ENCODE peak calls at places on chromosomes 5 and 9, in five cellular contexts. A is GM19239; F is NCI-H345; B is ureter; N is activated CD4-positive, alpha-beta T cell treated with anti-CD3 and anti-CD28 coated beads for 48 hours. Z is an unnamed sample.
A peak's percentile ranks its signal among the peaks of the same experiment; 100 is the strongest.

GRCh38 chr9:96086936-96087582 is 211.6 kb downstream of the ERCC6L2 start:
- DNase-seq in A (no peak), B (no peak), N (no peak), F (no peak), Z (no peak)

GRCh38 chr9:117473293-117473692 is 58.4 kb upstream of the ASTN2 start:
- DNase-seq in A (no peak), N (no peak), B (no peak), F (no peak), Z (no peak)

GRCh38 chr9:113620377-113621161 is 157.0 kb downstream of the RGS3 start:
- DNase-seq in F (peak; percentile 26), N (peak; percentile 74), B (peak; percentile 86), A (no peak), Z (peak; percentile 55)

GRCh38 chr5:155616779-155617392 is 603.3 kb downstream of the KIF4B start:
- DNase-seq in B (no peak), N (peak; percentile 68), A (peak; percentile 29), F (peak; percentile 10), Z (no peak)

GRCh38 chr5:6551955-6552313 is 80.9 kb downstream of the NSUN2 start:
- DNase-seq in N (no peak), B (no peak), F (no peak), A (no peak), Z (no peak)

GRCh38 chr5:111349429-111349828 is 125.2 kb downstream of the CAMK4 start:
- DNase-seq in N (no peak), B (no peak), A (no peak), F (no peak), Z (no peak)

GRCh38 chr5:142618125-142618524 is 67.8 kb downstream of the FGF1 start:
- DNase-seq in N (peak; percentile 68), B (no peak), F (no peak), A (no peak), Z (no peak)

GRCh38 chr5:140327589-140327988 is 18.8 kb downstream of the HBEGF start:
- DNase-seq in B (no peak), N (no peak), F (peak; percentile 14), A (no peak), Z (no peak)

GRCh38 chr9:12539602-12540001 is 153.6 kb upstream of the TYRP1 start:
- DNase-seq in N (no peak), B (no peak), F (no peak), A (no peak), Z (no peak)

GRCh38 chr5:142819292-142819691 is 49.1 kb downstream of the ARHGAP26 start:
- DNase-seq in A (no peak), F (no peak), N (no peak), B (no peak), Z (no peak)

GRCh38 chr5:36777105-36777757 is 99.3 kb upstream of the NIPBL start:
- DNase-seq in B (no peak), F (peak; percentile 6), N (no peak), A (no peak), Z (no peak)

GRCh38 chr9:86126998-86127972 is 27.9 kb upstream of the GOLM1 start:
- DNase-seq in F (peak; percentile 76), N (no peak), A (no peak), B (peak; percentile 51), Z (peak; percentile 38)

GRCh38 chr5:127930311-127930710 is 153.3 kb upstream of the SLC12A2 start:
- DNase-seq in N (no peak), B (no peak), F (no peak), A (no peak), Z (no peak)

GRCh38 chr5:33379757-33380156 is 61.0 kb upstream of the TARS1 start:
- DNase-seq in A (no peak), B (no peak), F (no peak), N (no peak), Z (no peak)

GRCh38 chr5:18546570-18546969 is 912.3 kb downstream of the TAF11L14 start:
- DNase-seq in N (no peak), F (no peak), B (no peak), A (no peak), Z (no peak)

GRCh38 chr9:133589454-133590227 is 19.5 kb downstream of the FAM163B start:
- DNase-seq in N (peak; percentile 69), F (peak; percentile 12), A (no peak), B (no peak), Z (peak; percentile 52)

GRCh38 chr9:29440449-29440848 is 1867.2 kb upstream of the C9orf72 start:
- DNase-seq in F (no peak), B (no peak), A (no peak), N (no peak), Z (no peak)

GRCh38 chr5:135930029-135930948 is 24.5 kb downstream of the LECT2 start:
- DNase-seq in B (no peak), F (peak; percentile 31), A (no peak), N (no peak), Z (no peak)

GRCh38 chr9:6902423-6902822 is 144.7 kb downstream of the KDM4C start:
- DNase-seq in F (no peak), N (no peak), A (no peak), B (no peak), Z (no peak)

GRCh38 chr5:119287547-119288073 is 68.2 kb upstream of the TNFAIP8 start:
- DNase-seq in N (peak; percentile 56), A (no peak), F (no peak), B (no peak), Z (no peak)

GRCh38 chr5:135466178-135467050 is 14.3 kb upstream of the TIFAB start:
- DNase-seq in A (peak; percentile 71), F (peak; percentile 83), N (peak; percentile 86), B (peak; percentile 83), Z (peak; percentile 94)

GRCh38 chr5:84274585-84275468 is 109.9 kb downstream of the EDIL3 start:
- DNase-seq in A (no peak), B (no peak), F (peak; percentile 8), N (peak; percentile 13), Z (no peak)

GRCh38 chr5:104170906-104171305 is 608.3 kb upstream of the NUDT12 start:
- DNase-seq in B (no peak), A (no peak), F (no peak), N (no peak), Z (no peak)

GRCh38 chr9:129374651-129375050 is 196.6 kb upstream of the IER5L start:
- DNase-seq in A (no peak), F (no peak), N (no peak), B (no peak), Z (no peak)

GRCh38 chr5:33423018-33423630 is 17.6 kb upstream of the TARS1 start:
- DNase-seq in F (no peak), N (no peak), B (no peak), A (no peak), Z (no peak)

GRCh38 chr5:101473483-101473882 is 570.4 kb upstream of the ST8SIA4 start:
- DNase-seq in B (no peak), A (no peak), N (no peak), F (no peak), Z (no peak)

GRCh38 chr5:176596689-176597416 is 13.1 kb downstream of the GPRIN1 start:
- DNase-seq in B (no peak), F (no peak), A (peak; percentile 75), N (peak; percentile 73), Z (no peak)